ENCODE peak calls at places on chromosome 22, in eight cellular contexts. D, U, C, B, X, A, V and H are unnamed samples.

GRCh38 chr22:39959640-39960447 is at the start of gene TMA7B:
- DNase-seq in D (no peak), U (no peak), C (peak), B (peak), X (peak), A (peak), V (no peak), H (no peak)

GRCh38 chr22:25018009-25018408 is 65.5 kb downstream of the KIAA1671 start:
- DNase-seq in D (no peak), U (no peak), C (no peak), B (no peak), X (no peak), A (no peak), V (no peak), H (no peak)

GRCh38 chr22:42913874-42914510 is 56.9 kb upstream of the ARFGAP3 start:
- DNase-seq in D (peak), U (no peak), C (no peak), B (no peak), X (no peak), A (no peak), V (no peak), H (no peak)

GRCh38 chr22:43253839-43254238 is 66.9 kb upstream of the TTLL12 start:
- DNase-seq in D (no peak), U (no peak), C (no peak), B (no peak), X (no peak), A (no peak), V (no peak), H (no peak)

GRCh38 chr22:25488244-25489020 is 76.0 kb upstream of the GRK3 start:
- DNase-seq in D (peak), U (peak), C (peak), B (peak), X (peak), A (no peak), V (no peak), H (no peak)

GRCh38 chr22:46071451-46072029 is 78.8 kb upstream of the PPARA start:
- DNase-seq in D (peak), U (peak), C (peak), B (peak), X (peak), A (peak), V (peak), H (no peak)

GRCh38 chr22:47194476-47195155 is 432.2 kb downstream of the TBC1D22A start:
- DNase-seq in D (no peak), U (no peak), C (no peak), B (no peak), X (no peak), A (no peak), V (peak), H (no peak)

GRCh38 chr22:43829448-43829821 is 17.3 kb upstream of the EFCAB6 start:
- DNase-seq in D (no peak), U (peak), C (no peak), B (no peak), X (no peak), A (no peak), V (no peak), H (no peak)

GRCh38 chr22:29994027-29994715 is 86.1 kb upstream of the HORMAD2 start:
- DNase-seq in D (no peak), U (no peak), C (peak), B (peak), X (peak), A (no peak), V (no peak), H (no peak)
- TF ChIP-seq CTCF in D (no peak), U (no peak), C (peak), B (peak), X (no peak), A (no peak), V (no peak), H (no peak)

GRCh38 chr22:35541254-35541748 is 670 bp downstream of the RASD2 start:
- DNase-seq in D (no peak), U (peak), C (no peak), B (no peak), X (no peak), A (peak), V (no peak), H (no peak)

GRCh38 chr22:35539910-35540599 is 576 bp upstream of the RASD2 start:
- DNase-seq in D (peak), U (peak), C (peak), B (no peak), X (peak), A (peak), V (no peak), H (no peak)

GRCh38 chr22:35539487-35539886 is 1.1 kb upstream of the RASD2 start:
- DNase-seq in D (no peak), U (no peak), C (no peak), B (no peak), X (no peak), A (no peak), V (no peak), H (no peak)

GRCh38 chr22:35542157-35542971 is 1.7 kb downstream of the RASD2 start:
- DNase-seq in D (no peak), U (no peak), C (no peak), B (no peak), X (no peak), A (no peak), V (no peak), H (no peak)

GRCh38 chr22:35540600-35541253 is at the start of gene RASD2:
- DNase-seq in D (peak), U (peak), C (no peak), B (no peak), X (peak), A (peak), V (no peak), H (no peak)
- TF ChIP-seq CTCF in D (no peak), U (no peak), C (no peak), B (no peak), X (no peak), A (no peak), V (no peak), H (no peak)

GRCh38 chr22:19537941-19538488 is 13.8 kb upstream of the CLDN5 start:
- DNase-seq in D (no peak), U (no peak), C (no peak), B (no peak), X (no peak), A (no peak), V (no peak), H (no peak)
- TF ChIP-seq CTCF in D (no peak), U (no peak), C (no peak), B (no peak), X (no peak), A (no peak), V (no peak), H (no peak)

DNA sequence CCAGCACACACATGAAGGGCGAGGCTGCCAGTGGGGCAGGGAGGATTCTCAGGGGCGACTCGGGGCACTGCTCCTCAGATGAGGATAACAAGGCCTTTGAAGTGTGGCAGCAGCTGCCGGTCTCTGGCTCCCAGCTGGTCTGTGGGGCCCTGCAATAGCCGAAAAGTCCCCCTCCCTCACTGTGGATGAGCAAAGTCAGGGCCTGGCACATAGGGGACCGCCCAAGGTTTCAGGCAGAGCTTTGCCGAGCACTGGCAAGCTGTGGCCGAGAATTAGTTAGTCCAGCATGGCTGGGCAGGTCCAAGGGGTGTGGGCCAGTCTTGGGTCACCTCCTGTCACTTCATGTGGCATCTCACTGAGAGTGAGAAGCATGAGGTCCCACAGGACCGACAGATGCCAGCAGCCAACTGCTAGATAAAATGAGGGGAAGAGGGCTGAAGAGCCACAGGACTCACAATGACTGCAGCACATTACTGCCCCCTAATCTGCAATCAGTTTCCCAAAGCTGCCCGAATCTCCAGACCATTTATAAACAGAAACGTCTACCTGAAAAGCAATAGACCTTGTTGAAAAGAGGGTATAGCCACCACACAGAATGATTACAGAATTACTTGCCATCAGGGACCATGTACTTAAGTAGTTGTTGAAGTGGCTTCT is 12.5 kb upstream of the TEF start:
- DNase-seq in D (no peak), U (no peak), C (no peak), B (no peak), X (no peak), A (no peak), V (no peak), H (no peak)
- TF ChIP-seq CTCF in D (no peak), U (no peak), C (no peak), B (no peak), X (no peak), A (no peak), V (no peak), H (no peak)

GRCh38 chr22:27157090-27157489 is 499.7 kb downstream of the MIAT start:
- DNase-seq in D (no peak), U (no peak), C (no peak), B (no peak), X (no peak), A (no peak), V (no peak), H (no peak)
- TF ChIP-seq CTCF in D (no peak), U (no peak), C (no peak), B (no peak), X (no peak), A (no peak), V (no peak), H (no peak)

GRCh38 chr22:49923445-49923844 is 5.0 kb downstream of the CRELD2 start:
- DNase-seq in D (no peak), U (no peak), C (no peak), B (no peak), X (no peak), A (no peak), V (no peak), H (no peak)
- TF ChIP-seq CTCF in D (no peak), U (no peak), C (peak), B (no peak), X (peak), A (no peak), V (no peak), H (no peak)

GRCh38 chr22:50139843-50140415 is 30.6 kb upstream of the PANX2 start:
- DNase-seq in D (no peak), U (no peak), C (peak), B (no peak), X (no peak), A (no peak), V (no peak), H (no peak)

GRCh38 chr22:50143096-50143495 is 27.4 kb upstream of the PANX2 start:
- DNase-seq in D (no peak), U (no peak), C (no peak), B (no peak), X (no peak), A (no peak), V (peak), H (no peak)

GRCh38 chr22:50141462-50141861 is 29.1 kb upstream of the PANX2 start:
- DNase-seq in D (no peak), U (no peak), C (no peak), B (no peak), X (no peak), A (no peak), V (no peak), H (no peak)

GRCh38 chr22:50140615-50141014 is 29.9 kb upstream of the PANX2 start:
- DNase-seq in D (no peak), U (no peak), C (peak), B (peak), X (no peak), A (no peak), V (no peak), H (no peak)

DNA sequence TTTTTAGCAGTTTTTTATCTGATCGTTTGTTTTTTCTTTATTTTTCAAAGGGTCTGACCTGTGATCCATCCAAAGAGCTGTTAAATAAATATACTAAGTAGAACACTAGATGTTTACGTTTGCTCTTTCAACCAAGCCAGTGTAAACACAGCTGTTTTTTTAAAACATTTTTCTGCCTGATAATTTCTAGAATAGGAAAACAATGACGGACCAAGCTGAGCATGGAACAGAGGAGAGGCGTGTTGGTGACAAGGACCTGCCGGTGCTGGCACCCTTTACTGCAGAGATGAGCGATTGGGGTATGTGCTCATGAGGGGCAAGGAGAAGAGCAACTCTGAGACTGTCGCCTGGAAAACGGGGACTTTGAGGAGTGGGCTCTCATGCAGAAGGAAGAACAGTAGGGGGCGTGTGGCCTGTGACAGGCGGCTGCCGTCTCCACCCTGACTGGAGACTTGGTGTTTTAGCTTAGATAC is 28.6 kb upstream of the PANX2 start:
- DNase-seq in D (no peak), U (no peak), C (no peak), B (no peak), X (no peak), A (peak), V (peak), H (no peak)
- TF ChIP-seq CTCF in D (no peak), U (no peak), C (no peak), B (no peak), X (no peak), A (peak), V (no peak), H (no peak)

GRCh38 chr22:31268281-31268680 is 24.0 kb downstream of the PIK3IP1 start:
- DNase-seq in D (no peak), U (no peak), C (no peak), B (no peak), X (no peak), A (no peak), V (no peak), H (no peak)

GRCh38 chr22:31272522-31273446 is 19.5 kb downstream of the PIK3IP1 start:
- DNase-seq in D (peak), U (no peak), C (peak), B (peak), X (no peak), A (peak), V (no peak), H (no peak)

GRCh38 chr22:31271026-31271425 is 21.3 kb downstream of the PIK3IP1 start:
- DNase-seq in D (no peak), U (no peak), C (no peak), B (no peak), X (no peak), A (no peak), V (no peak), H (no peak)

GRCh38 chr22:31271485-31271884 is 20.8 kb downstream of the PIK3IP1 start:
- DNase-seq in D (no peak), U (no peak), C (no peak), B (no peak), X (no peak), A (no peak), V (no peak), H (no peak)

DNA sequence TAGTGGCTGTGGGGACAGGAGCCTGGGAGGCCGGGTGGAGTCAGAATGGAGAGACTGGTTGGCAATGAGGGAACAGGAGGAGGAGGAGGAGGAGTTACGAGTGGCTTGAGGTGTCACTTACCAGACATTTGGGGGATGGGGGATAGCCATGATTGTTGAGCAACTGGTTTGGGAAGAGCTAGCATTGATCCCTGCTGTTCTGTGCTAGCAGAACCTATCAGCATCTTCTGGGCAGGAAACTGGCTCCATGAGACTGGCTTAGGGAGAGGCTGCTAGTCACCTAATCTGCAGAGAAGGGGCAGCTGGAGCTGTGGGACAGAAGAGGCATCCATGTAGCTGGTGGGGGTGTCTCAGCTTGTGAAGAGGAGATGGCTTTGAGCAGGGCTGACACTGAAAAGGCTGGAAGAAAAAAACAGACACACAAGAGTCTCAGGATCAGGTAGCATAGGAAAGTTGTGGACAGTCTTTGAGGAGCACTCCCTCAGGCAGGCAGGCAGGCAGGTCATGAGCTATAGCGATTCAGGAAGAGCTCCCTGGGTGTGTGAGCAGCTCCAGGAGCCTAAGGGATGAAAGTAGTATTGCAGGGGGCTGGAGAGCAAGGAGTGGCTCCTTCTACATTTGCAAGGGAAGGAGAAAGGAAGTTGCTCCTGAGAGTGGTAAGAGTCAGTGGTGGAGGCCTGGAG is 22.3 kb downstream of the PIK3IP1 start:
- DNase-seq in D (no peak), U (no peak), C (no peak), B (no peak), X (no peak), A (peak), V (no peak), H (no peak)
- TF ChIP-seq CTCF in D (no peak), U (no peak), C (no peak), B (no peak), X (no peak), A (no peak), V (no peak), H (no peak)

DNA sequence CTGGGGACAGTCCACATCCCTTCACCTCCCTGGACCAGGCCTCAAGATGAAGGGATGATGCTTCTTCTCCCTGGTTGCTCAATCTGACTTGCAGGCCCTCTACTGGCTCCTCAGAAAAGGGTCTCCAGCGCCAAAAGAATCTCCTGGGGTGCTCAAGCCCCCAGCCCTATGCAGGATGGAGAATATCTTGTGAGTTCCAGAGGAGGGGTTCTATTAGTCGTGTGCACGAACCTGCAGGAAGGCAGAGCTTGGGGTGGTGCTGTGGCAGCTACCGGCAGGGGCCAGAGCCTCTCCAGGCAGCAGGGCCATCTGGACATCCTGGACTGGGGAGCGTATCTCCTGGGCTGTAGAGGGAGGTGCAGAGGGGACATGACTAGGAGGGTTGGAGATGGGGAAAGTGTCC is 1339.5 kb downstream of the BRD1 start:
- DNase-seq in D (no peak), U (no peak), C (no peak), B (no peak), X (no peak), A (no peak), V (no peak), H (no peak)
- TF ChIP-seq CTCF in D (no peak), U (no peak), C (no peak), B (no peak), X (no peak), A (no peak), V (no peak), H (no peak)

DNA sequence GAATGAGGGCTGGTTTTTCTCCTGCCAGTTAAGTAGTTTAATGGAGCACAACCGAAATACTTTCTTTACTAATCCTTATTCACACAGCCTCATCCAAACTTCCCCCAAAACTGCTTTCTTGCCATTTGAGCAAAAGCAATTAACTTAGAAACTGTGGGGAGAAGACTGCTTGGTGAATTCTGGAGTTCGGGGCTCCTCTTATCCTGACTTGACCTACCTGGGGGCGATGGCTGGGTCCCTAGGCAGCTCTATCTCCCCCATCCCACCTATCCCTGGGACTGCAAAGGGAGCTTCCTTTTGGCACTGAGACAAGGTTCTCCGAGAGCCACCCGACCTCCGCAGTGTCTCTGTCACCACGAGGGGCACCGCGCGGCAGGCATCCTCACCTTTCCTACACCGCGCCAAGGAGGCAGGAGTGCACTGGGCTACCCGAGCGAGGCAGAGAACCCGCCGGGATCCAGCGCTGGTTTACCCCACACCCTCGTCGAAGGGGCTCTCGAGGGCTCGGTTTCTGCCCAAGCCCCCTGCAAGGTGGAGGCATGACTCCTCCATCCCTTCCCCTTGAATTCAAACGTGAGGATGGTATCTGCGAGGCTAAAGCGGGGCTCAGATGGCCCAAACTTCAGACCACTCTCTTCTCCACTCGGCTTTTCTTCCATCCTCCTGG is 731 bp downstream of the DESI1 start:
- DNase-seq in D (peak), U (peak), C (peak), B (no peak), X (no peak), A (peak), V (peak), H (no peak)
- TF ChIP-seq CTCF in D (no peak), U (no peak), C (no peak), B (no peak), X (no peak), A (no peak), V (no peak), H (no peak)